ENCODE peak calls at places on chromosomes 13 and 19, in nine cellular contexts. K is A549, B is testis, F is prostate gland, G is adrenal gland, S is H1, V is sigmoid colon, O is stomach, J is uterus. E is an unnamed sample.

GRCh38 chr13:108985166-108985565 is 355.8 kb downstream of the MYO16 start:
- DNase-seq in K (no peak), B (no peak), F (no peak), G (no peak), S (no peak), V (no peak), O (no peak), J (no peak), E (no peak)

GRCh38 chr13:45820106-45820838 is 31.3 kb downstream of the SIAH3 start:
- DNase-seq in K (no peak), B (no peak), F (no peak), G (no peak), S (no peak), V (no peak), O (no peak), J (no peak), E (no peak)

GRCh38 chr19:32550666-32551065 is 30.3 kb upstream of the PDCD5 start:
- DNase-seq in K (no peak), B (no peak), F (no peak), G (no peak), S (no peak), V (no peak), O (no peak), J (no peak), E (no peak)

GRCh38 chr19:43594710-43595604 is 977 bp downstream of the IRGQ start:
- DNase-seq in K (no peak), B (peak), F (peak), G (peak), S (no peak), V (peak), O (peak), J (no peak), E (peak)

GRCh38 chr13:51838235-51838846 is 6.6 kb downstream of the TMEM272 start:
- DNase-seq in K (no peak), B (no peak), F (no peak), G (no peak), S (no peak), V (no peak), O (no peak), J (no peak), E (no peak)

GRCh38 chr13:88627071-88627470 is 955.9 kb downstream of the SLITRK5 start:
- DNase-seq in K (no peak), B (no peak), F (no peak), G (no peak), S (no peak), V (no peak), O (no peak), J (no peak), E (no peak)

GRCh38 chr19:23286477-23286876 is 36.3 kb upstream of the ZNF724 start:
- DNase-seq in K (no peak), B (no peak), F (no peak), G (no peak), S (no peak), V (no peak), O (no peak), J (no peak), E (peak)

GRCh38 chr19:19447536-19448237 is 42.2 kb downstream of the GATAD2A start:
- DNase-seq in K (no peak), B (no peak), F (no peak), G (no peak), S (no peak), V (no peak), O (no peak), J (no peak), E (peak)

GRCh38 chr19:43662487-43662886 is 7.5 kb downstream of the PLAUR start:
- DNase-seq in K (no peak), B (no peak), F (no peak), G (no peak), S (no peak), V (no peak), O (no peak), J (no peak), E (no peak)

GRCh38 chr13:79988573-79988972 is 352.4 kb downstream of the SPRY2 start:
- DNase-seq in K (no peak), B (no peak), F (no peak), G (no peak), S (no peak), V (no peak), O (peak), J (no peak), E (no peak)

GRCh38 chr13:48731957-48732569 is 78.3 kb downstream of the CYSLTR2 start:
- DNase-seq in K (peak), B (peak), F (no peak), G (peak), S (peak), V (no peak), O (peak), J (no peak), E (peak)

DNA sequence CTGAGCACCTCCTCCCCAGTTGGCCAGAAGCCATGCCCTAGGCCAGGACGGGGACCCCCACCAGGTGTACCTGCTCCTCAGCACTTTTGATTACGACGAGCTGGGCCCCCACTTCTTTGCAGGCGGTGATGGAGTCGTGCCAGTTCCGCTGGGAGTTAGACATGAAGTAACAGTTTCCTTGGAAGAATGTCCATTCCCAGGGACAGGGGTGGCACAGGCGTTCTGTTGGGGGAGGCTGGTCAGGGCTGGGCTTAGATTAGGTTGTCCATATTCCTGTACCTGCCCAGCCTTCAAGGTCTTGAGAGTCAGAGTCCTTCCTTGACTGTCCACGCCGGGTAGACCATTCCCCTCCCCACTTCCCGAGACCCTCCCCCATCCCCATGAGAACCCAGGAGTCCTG is 2.5 kb downstream of the CD209 start:
- DNase-seq in K (no peak), B (peak), F (no peak), G (no peak), S (no peak), V (peak), O (no peak), J (no peak), E (no peak)
- TF ChIP-seq POLR2A in K (no peak), B (no peak), F (no peak), G (no peak), S (no peak), V (no peak), O (no peak), J (no peak), E (no peak)

GRCh38 chr19:15159251-15159650 is 41.5 kb downstream of the NOTCH3 start:
- DNase-seq in K (no peak), B (no peak), F (no peak), G (no peak), S (no peak), V (no peak), O (no peak), J (no peak), E (peak)

GRCh38 chr19:15156391-15156790 is 44.4 kb downstream of the NOTCH3 start:
- DNase-seq in K (no peak), B (no peak), F (no peak), G (no peak), S (no peak), V (no peak), O (no peak), J (no peak), E (no peak)

GRCh38 chr19:15166700-15167099 is 34.1 kb downstream of the NOTCH3 start:
- DNase-seq in K (no peak), B (no peak), F (no peak), G (no peak), S (no peak), V (no peak), O (no peak), J (no peak), E (no peak)

GRCh38 chr19:15161028-15161984 is 39.5 kb downstream of the NOTCH3 start:
- DNase-seq in K (peak), B (peak), F (no peak), G (no peak), S (no peak), V (no peak), O (no peak), J (no peak), E (peak)
- TF ChIP-seq CTCF in K (peak), B (no peak), F (no peak), G (peak), S (peak), V (no peak), O (no peak), J (no peak), E (peak)

DNA sequence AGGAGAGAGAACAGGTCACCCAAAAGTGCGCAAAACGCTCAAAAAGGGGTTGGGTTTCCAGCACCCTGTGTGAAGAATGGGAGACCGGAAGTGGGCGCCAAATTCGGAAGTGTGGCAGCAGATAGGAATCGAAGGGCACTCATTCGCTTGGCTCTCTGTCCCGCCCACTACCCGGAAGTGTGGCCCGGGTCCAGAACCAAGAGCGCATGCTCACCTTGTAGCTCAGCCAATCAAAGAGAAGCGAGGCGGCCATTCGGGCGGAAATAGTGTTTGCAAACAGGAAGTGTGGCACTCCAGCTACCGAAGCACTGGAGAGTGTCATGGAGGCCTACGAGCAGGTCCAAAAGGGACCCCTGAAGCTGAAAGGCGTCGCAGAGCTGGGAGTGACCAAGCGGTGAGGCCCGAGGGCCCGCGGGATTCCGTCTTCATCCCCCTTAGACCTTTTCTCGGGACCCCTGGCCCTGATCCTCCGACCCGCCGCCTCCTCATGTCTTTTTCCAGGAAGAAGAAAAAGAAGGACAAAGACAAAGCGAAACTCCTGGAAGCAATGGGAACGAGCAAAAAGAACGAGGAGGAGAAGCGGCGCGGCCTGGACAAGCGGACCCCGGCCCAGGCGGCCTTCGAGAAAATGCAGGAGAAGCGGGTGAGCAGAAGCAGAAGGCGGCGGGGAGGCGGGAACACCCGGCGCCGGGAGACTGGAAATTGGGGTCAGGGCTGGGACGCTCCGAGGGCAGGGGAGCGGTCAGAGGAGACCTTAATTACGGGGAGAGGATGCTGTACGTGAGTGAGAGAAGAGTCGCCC is at the start of gene FAM32A:
- DNase-seq in K (peak), B (peak), F (peak), G (peak), S (peak), V (peak), O (peak), J (peak), E (peak)
- TF ChIP-seq POLR2A in K (no peak), B (no peak), F (peak), G (peak), S (peak), V (peak), O (no peak), J (peak), E (peak)

DNA sequence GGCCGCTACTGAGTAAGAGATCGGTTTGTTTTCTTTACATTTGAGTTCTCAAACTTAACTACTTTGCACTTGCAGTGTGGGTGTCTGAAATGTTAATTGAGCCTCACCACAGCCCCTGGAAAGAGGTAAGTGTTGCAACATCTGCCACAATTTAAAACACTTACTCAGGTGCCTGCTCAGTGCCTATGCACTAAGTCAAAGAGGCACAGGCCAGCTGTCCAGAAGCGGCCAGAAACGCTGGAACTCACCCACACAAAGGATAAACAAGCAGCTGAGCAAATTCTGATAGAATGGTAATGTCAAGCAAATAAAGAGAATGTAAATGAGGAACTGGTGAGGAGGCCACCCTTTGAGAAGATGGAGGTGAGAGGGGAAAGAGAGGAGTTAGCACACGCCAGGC is 67.8 kb upstream of the SERP2 start:
- DNase-seq in K (no peak), B (no peak), F (no peak), G (no peak), S (no peak), V (no peak), O (peak), J (no peak), E (no peak)
- TF ChIP-seq CTCF in K (no peak), B (no peak), F (no peak), G (no peak), S (no peak), V (no peak), O (no peak), J (no peak), E (no peak)

GRCh38 chr19:18418725-18419194 is 438 bp upstream of the SSBP4 start:
- DNase-seq in K (no peak), B (peak), F (no peak), G (peak), S (no peak), V (no peak), O (no peak), J (peak), E (peak)
- TF ChIP-seq POLR2A in K (no peak), B (no peak), F (no peak), G (no peak), S (no peak), V (no peak), O (no peak), J (no peak), E (no peak)

DNA sequence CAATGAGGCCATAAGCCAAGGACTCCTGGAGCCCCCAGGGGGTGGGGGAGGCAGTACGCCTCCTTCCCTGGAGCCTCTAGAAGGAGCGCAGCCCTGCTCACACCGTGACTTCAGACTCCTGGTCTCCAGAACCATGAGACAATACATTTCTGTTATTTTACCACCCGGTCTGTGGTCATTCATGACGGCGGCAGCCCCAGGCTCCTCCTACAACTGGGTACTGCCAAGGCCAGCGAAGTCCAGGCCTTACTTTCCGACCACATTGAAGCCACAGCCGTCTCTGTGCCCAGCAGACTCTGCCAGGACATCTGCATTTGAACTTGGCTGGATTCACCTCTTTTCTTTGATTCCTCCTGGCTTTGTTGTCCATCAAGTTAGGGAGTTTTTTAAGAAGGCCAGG is 10.5 kb downstream of the GNG7 start:
- DNase-seq in K (no peak), B (peak), F (no peak), G (no peak), S (no peak), V (no peak), O (no peak), J (no peak), E (no peak)
- TF ChIP-seq CTCF in K (no peak), B (no peak), F (no peak), G (no peak), S (no peak), V (no peak), O (no peak), J (no peak), E (no peak)

DNA sequence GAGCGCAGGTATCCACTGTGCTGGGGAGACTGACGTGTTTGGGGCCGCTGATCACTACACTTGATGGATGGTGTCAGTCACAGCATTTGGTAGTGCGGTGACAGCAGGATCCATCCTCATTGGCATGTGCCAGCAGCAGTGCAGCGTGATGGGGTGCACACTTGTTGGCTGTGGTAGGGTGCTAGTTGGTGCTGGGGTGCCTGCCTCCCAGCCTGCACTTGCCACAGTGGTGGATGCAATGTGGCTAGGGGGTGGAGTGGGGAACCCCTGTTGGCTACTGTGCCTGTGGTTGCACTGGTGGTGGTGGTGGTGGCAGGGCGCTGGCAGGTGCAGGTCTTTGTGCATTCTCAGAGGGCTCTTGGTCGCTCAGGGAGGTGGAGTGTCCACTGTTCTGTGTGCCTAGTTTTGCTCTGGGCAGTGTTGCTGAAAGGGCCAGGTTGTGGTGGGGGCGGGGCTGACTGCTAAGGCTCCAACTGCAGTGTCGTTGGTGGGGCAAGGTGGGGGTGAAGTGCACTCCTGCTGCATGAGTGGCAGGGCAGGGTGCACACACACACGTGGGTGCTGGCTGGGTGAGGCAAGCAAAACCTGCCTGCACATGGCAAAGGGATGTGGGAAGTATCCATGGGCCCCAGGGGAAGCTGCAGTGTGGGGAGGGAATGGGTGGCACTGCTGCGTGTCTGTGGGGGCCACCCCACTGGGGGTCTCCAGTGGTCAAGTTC is 84.8 kb downstream of the ZMYM2 start:
- DNase-seq in K (no peak), B (no peak), F (no peak), G (no peak), S (no peak), V (no peak), O (no peak), J (no peak), E (no peak)
- TF ChIP-seq POLR2A in K (no peak), B (no peak), F (no peak), G (no peak), S (no peak), V (no peak), O (no peak), J (no peak), E (no peak)

DNA sequence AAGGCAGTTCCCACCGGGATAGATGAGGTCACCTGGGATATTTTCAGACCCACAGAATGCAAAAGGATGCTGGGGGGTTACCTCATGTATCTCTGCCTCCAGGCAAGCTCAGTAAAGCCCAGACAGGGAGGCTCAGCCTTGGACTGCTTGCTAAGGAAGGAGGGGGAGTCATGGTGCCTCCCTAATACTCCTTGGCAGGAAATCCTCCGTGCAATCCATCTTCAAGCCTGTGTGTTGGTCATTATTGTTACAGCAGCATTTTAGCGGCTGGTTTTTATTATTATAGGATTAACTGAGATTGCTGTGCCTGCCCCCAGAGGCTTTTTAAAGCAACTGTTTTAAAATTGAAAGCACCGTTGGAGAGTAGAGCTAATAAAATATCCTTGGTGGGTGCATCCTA is 188.5 kb upstream of the UBL3 start:
- DNase-seq in K (no peak), B (no peak), F (no peak), G (no peak), S (no peak), V (no peak), O (no peak), J (peak), E (peak)
- TF ChIP-seq CTCF in K (no peak), B (no peak), F (no peak), G (no peak), S (no peak), V (no peak), O (no peak), J (no peak), E (no peak)

GRCh38 chr19:50743537-50743936 is 20.4 kb downstream of the CLEC11A start:
- DNase-seq in K (no peak), B (no peak), F (no peak), G (no peak), S (no peak), V (no peak), O (no peak), J (no peak), E (no peak)
- TF ChIP-seq POLR2A in K (no peak), B (no peak), F (no peak), G (no peak), S (no peak), V (no peak), O (no peak), J (no peak), E (no peak)